ENCODE peak calls at places on chromosomes 6 and 20, in seven cellular contexts. One of them, this sample, is unnamed.
A peak's percentile ranks its signal among the peaks of the same experiment; 100 is the strongest.

GRCh38 chr6:88119769-88120168 is 46.4 kb downstream of the CNR1 start:
- DNase-seq in activated CD8-positive, alpha-beta memory T cell treated with anti-CD3 and anti-CD28 coated beads for 48 hours: no peak
- DNase-seq in COR-L47: no peak
- DNase-seq in dorsolateral prefrontal cortex: no peak
- DNase-seq in breast epithelium: no peak
- DNase-seq in right atrium auricular region: no peak
- DNase-seq in iris pigment epithelial cell: no peak
- DNase-seq in this sample: no peak

GRCh38 chr6:90790058-90790457 is 203.2 kb upstream of the MAP3K7 start:
- DNase-seq in activated CD8-positive, alpha-beta memory T cell treated with anti-CD3 and anti-CD28 coated beads for 48 hours: no peak
- DNase-seq in COR-L47: no peak
- DNase-seq in dorsolateral prefrontal cortex: no peak
- DNase-seq in breast epithelium: no peak
- DNase-seq in right atrium auricular region: no peak
- DNase-seq in iris pigment epithelial cell: no peak
- DNase-seq in this sample: no peak

GRCh38 chr6:113209315-113209714 is 647.8 kb upstream of the MARCKS start:
- DNase-seq in activated CD8-positive, alpha-beta memory T cell treated with anti-CD3 and anti-CD28 coated beads for 48 hours: no peak
- DNase-seq in COR-L47: no peak
- DNase-seq in dorsolateral prefrontal cortex: no peak
- DNase-seq in breast epithelium: no peak
- DNase-seq in right atrium auricular region: no peak
- DNase-seq in iris pigment epithelial cell: no peak
- DNase-seq in this sample: no peak

GRCh38 chr6:141607956-141608355 is 524.8 kb upstream of the GJE1 start:
- DNase-seq in activated CD8-positive, alpha-beta memory T cell treated with anti-CD3 and anti-CD28 coated beads for 48 hours: no peak
- DNase-seq in COR-L47: no peak
- DNase-seq in dorsolateral prefrontal cortex: no peak
- DNase-seq in breast epithelium: no peak
- DNase-seq in right atrium auricular region: no peak
- DNase-seq in iris pigment epithelial cell: no peak
- DNase-seq in this sample: no peak

GRCh38 chr20:8132632-8133587 is 844 bp downstream of the PLCB1 start:
- DNase-seq in activated CD8-positive, alpha-beta memory T cell treated with anti-CD3 and anti-CD28 coated beads for 48 hours: no peak
- DNase-seq in COR-L47: no peak
- DNase-seq in dorsolateral prefrontal cortex: peak; percentile 50
- DNase-seq in breast epithelium: peak; percentile 58
- DNase-seq in right atrium auricular region: no peak
- DNase-seq in iris pigment epithelial cell: peak; percentile 43
- DNase-seq in this sample: peak; percentile 50

GRCh38 chr20:58853976-58854637 is 1.6 kb downstream of the GNAS start:
- DNase-seq in activated CD8-positive, alpha-beta memory T cell treated with anti-CD3 and anti-CD28 coated beads for 48 hours: no peak
- DNase-seq in COR-L47: no peak
- DNase-seq in dorsolateral prefrontal cortex: no peak
- DNase-seq in breast epithelium: no peak
- DNase-seq in right atrium auricular region: no peak
- DNase-seq in iris pigment epithelial cell: no peak
- DNase-seq in this sample: no peak

GRCh38 chr20:47278907-47279348 is 77.6 kb downstream of the ZMYND8 start:
- DNase-seq in activated CD8-positive, alpha-beta memory T cell treated with anti-CD3 and anti-CD28 coated beads for 48 hours: no peak
- DNase-seq in COR-L47: no peak
- DNase-seq in dorsolateral prefrontal cortex: no peak
- DNase-seq in breast epithelium: no peak
- DNase-seq in right atrium auricular region: peak; percentile 57
- DNase-seq in iris pigment epithelial cell: peak; percentile 70
- DNase-seq in this sample: no peak

GRCh38 chr6:158737710-158738615 is 81.2 kb downstream of the EZR start:
- DNase-seq in activated CD8-positive, alpha-beta memory T cell treated with anti-CD3 and anti-CD28 coated beads for 48 hours: no peak
- DNase-seq in COR-L47: no peak
- DNase-seq in dorsolateral prefrontal cortex: no peak
- DNase-seq in breast epithelium: no peak
- DNase-seq in right atrium auricular region: no peak
- DNase-seq in iris pigment epithelial cell: peak; percentile 78
- DNase-seq in this sample: no peak

GRCh38 chr6:138805431-138805830 is 9.5 kb downstream of the ECT2L start:
- DNase-seq in activated CD8-positive, alpha-beta memory T cell treated with anti-CD3 and anti-CD28 coated beads for 48 hours: no peak
- DNase-seq in COR-L47: no peak
- DNase-seq in dorsolateral prefrontal cortex: no peak
- DNase-seq in breast epithelium: no peak
- DNase-seq in right atrium auricular region: no peak
- DNase-seq in iris pigment epithelial cell: peak; percentile 15
- DNase-seq in this sample: no peak

GRCh38 chr20:61331542-61331941 is 79.5 kb downstream of the CDH4 start:
- DNase-seq in activated CD8-positive, alpha-beta memory T cell treated with anti-CD3 and anti-CD28 coated beads for 48 hours: no peak
- DNase-seq in COR-L47: no peak
- DNase-seq in dorsolateral prefrontal cortex: no peak
- DNase-seq in breast epithelium: no peak
- DNase-seq in right atrium auricular region: no peak
- DNase-seq in iris pigment epithelial cell: no peak
- DNase-seq in this sample: no peak

GRCh38 chr6:112443118-112443641 is 96.0 kb downstream of the RFPL4B start:
- DNase-seq in activated CD8-positive, alpha-beta memory T cell treated with anti-CD3 and anti-CD28 coated beads for 48 hours: no peak
- DNase-seq in COR-L47: no peak
- DNase-seq in dorsolateral prefrontal cortex: no peak
- DNase-seq in breast epithelium: no peak
- DNase-seq in right atrium auricular region: no peak
- DNase-seq in iris pigment epithelial cell: no peak
- DNase-seq in this sample: no peak

GRCh38 chr6:39239527-39240154 is 10.4 kb upstream of the KCNK5 start:
- DNase-seq in activated CD8-positive, alpha-beta memory T cell treated with anti-CD3 and anti-CD28 coated beads for 48 hours: no peak
- DNase-seq in COR-L47: no peak
- DNase-seq in dorsolateral prefrontal cortex: no peak
- DNase-seq in breast epithelium: no peak
- DNase-seq in right atrium auricular region: no peak
- DNase-seq in iris pigment epithelial cell: no peak
- DNase-seq in this sample: no peak

GRCh38 chr6:96460052-96460700 is 61.4 kb upstream of the UFL1 start:
- DNase-seq in activated CD8-positive, alpha-beta memory T cell treated with anti-CD3 and anti-CD28 coated beads for 48 hours: no peak
- DNase-seq in COR-L47: peak; percentile 82
- DNase-seq in dorsolateral prefrontal cortex: no peak
- DNase-seq in breast epithelium: no peak
- DNase-seq in right atrium auricular region: no peak
- DNase-seq in iris pigment epithelial cell: no peak
- DNase-seq in this sample: no peak

GRCh38 chr6:8506123-8506522 is 70.8 kb upstream of the SLC35B3 start:
- DNase-seq in activated CD8-positive, alpha-beta memory T cell treated with anti-CD3 and anti-CD28 coated beads for 48 hours: no peak
- DNase-seq in COR-L47: no peak
- DNase-seq in dorsolateral prefrontal cortex: no peak
- DNase-seq in breast epithelium: no peak
- DNase-seq in right atrium auricular region: no peak
- DNase-seq in iris pigment epithelial cell: peak; percentile 1
- DNase-seq in this sample: no peak

GRCh38 chr6:157602521-157603288 is 220.3 kb upstream of the SNX9 start:
- DNase-seq in activated CD8-positive, alpha-beta memory T cell treated with anti-CD3 and anti-CD28 coated beads for 48 hours: no peak
- DNase-seq in COR-L47: no peak
- DNase-seq in dorsolateral prefrontal cortex: no peak
- DNase-seq in breast epithelium: no peak
- DNase-seq in right atrium auricular region: no peak
- DNase-seq in iris pigment epithelial cell: no peak
- DNase-seq in this sample: no peak